ENCODE peak calls at places on chromosome 19, in four cellular contexts. V is right atrium auricular region, Z is WTC11, J is GM10248. W is an unnamed sample.

GRCh38 chr19:33532859-33533455 is 11.4 kb upstream of the PEPD start:
- DNase-seq in V (no peak), Z (peak; percentile 53), J (no peak), W (no peak)

GRCh38 chr19:14661372-14661924 is 13.2 kb downstream of the ADGRE3 start:
- DNase-seq in V (no peak), Z (no peak), J (no peak), W (no peak)

GRCh38 chr19:35657904-35658700 is 8.2 kb upstream of the UPK1A start:
- DNase-seq in V (no peak), Z (no peak), J (no peak), W (no peak)

GRCh38 chr19:55516878-55517620 is 19.9 kb downstream of the SBK2 start:
- DNase-seq in V (peak; percentile 96), Z (peak; percentile 96), J (peak; percentile 100), W (peak; percentile 97)

GRCh38 chr19:48921721-48922500 is 11.6 kb upstream of the DHDH start:
- DNase-seq in V (no peak), Z (no peak), J (no peak), W (no peak)

GRCh38 chr19:4908781-4909171 is 525 bp upstream of the UHRF1 start:
- DNase-seq in V (no peak), Z (no peak), J (no peak), W (no peak)

GRCh38 chr19:5627395-5627904 is 4.6 kb downstream of the SAFB start:
- DNase-seq in V (no peak), Z (peak; percentile 26), J (peak; percentile 66), W (no peak)

GRCh38 chr19:4119763-4120162 is 4.2 kb downstream of the MAP2K2 start:
- DNase-seq in V (no peak), Z (no peak), J (no peak), W (no peak)

GRCh38 chr19:19260842-19261241 is 12.3 kb downstream of the TM6SF2 start:
- DNase-seq in V (no peak), Z (no peak), J (no peak), W (no peak)

GRCh38 chr19:32691952-32692726 is 518 bp downstream of the NUDT19 start:
- DNase-seq in V (no peak), Z (peak; percentile 61), J (peak; percentile 79), W (no peak)

GRCh38 chr19:8302357-8302691 is 5.8 kb downstream of the CD320 start:
- DNase-seq in V (peak; percentile 58), Z (peak; percentile 6), J (no peak), W (peak; percentile 76)

GRCh38 chr19:40906512-40906911 is 24.5 kb upstream of the CYP2A7 start:
- DNase-seq in V (no peak), Z (no peak), J (no peak), W (no peak)

GRCh38 chr19:16628984-16629691 is 1.1 kb upstream of the MED26 start:
- DNase-seq in V (no peak), Z (no peak), J (no peak), W (no peak)

GRCh38 chr19:38452430-38453366 is 19.2 kb downstream of the RYR1 start:
- DNase-seq in V (no peak), Z (peak; percentile 100), J (no peak), W (no peak)

GRCh38 chr19:38142176-38143035 is 81.6 kb downstream of the DPF1 start:
- DNase-seq in V (no peak), Z (peak; percentile 87), J (peak; percentile 65), W (no peak)

GRCh38 chr19:17249887-17250548 is 4.3 kb upstream of the NR2F6 start:
- DNase-seq in V (no peak), Z (no peak), J (no peak), W (no peak)

GRCh38 chr19:3907626-3908265 is 25.1 kb upstream of the NMRK2 start:
- DNase-seq in V (no peak), Z (no peak), J (no peak), W (no peak)

GRCh38 chr19:12954150-12954962 is 2.7 kb downstream of the GADD45GIP1 start:
- DNase-seq in V (no peak), Z (no peak), J (no peak), W (no peak)

GRCh38 chr19:21197589-21198295 is 55.9 kb downstream of the ZNF431 start:
- DNase-seq in V (no peak), Z (no peak), J (no peak), W (no peak)

GRCh38 chr19:12731337-12731736 is 3.1 kb downstream of the TRIR start:
- DNase-seq in V (no peak), Z (no peak), J (no peak), W (no peak)

GRCh38 chr19:8550070-8550469 is 27.2 kb downstream of the MYO1F start:
- DNase-seq in V (no peak), Z (no peak), J (no peak), W (no peak)

GRCh38 chr19:19550454-19550842 is 12.4 kb downstream of the CILP2 start:
- DNase-seq in V (no peak), Z (no peak), J (no peak), W (no peak)

GRCh38 chr19:40223135-40223822 is 3.2 kb downstream of the CCNP start:
- DNase-seq in V (no peak), Z (peak; percentile 93), J (no peak), W (peak; percentile 82)

GRCh38 chr19:52224211-52224610 is 34.4 kb downstream of the PPP2R1A start:
- DNase-seq in V (no peak), Z (no peak), J (no peak), W (peak; percentile 54)

GRCh38 chr19:36579255-36579654 is 6.2 kb upstream of the ZNF529 start:
- DNase-seq in V (no peak), Z (no peak), J (no peak), W (no peak)

GRCh38 chr19:31290926-31291590 is 58.2 kb downstream of the TSHZ3 start:
- DNase-seq in V (no peak), Z (no peak), J (no peak), W (no peak)

GRCh38 chr19:5719274-5719960 is 529 bp downstream of the LONP1 start:
- DNase-seq in V (no peak), Z (no peak), J (no peak), W (no peak)

GRCh38 chr19:11288349-11288748 is 7.6 kb upstream of the TSPAN16 start:
- DNase-seq in V (no peak), Z (no peak), J (no peak), W (no peak)

GRCh38 chr19:10643166-10643967 is 10.8 kb upstream of the ILF3 start:
- DNase-seq in V (no peak), Z (no peak), J (no peak), W (no peak)

GRCh38 chr19:48818234-48818823 is 7.5 kb upstream of the BCAT2 start:
- DNase-seq in V (no peak), Z (no peak), J (no peak), W (no peak)

GRCh38 chr19:44645407-44646048 is 1.8 kb downstream of the PVR start:
- DNase-seq in V (no peak), Z (no peak), J (no peak), W (no peak)

GRCh38 chr19:34979819-34980640 is 16.0 kb upstream of the ZNF792 start:
- DNase-seq in V (no peak), Z (no peak), J (no peak), W (no peak)

GRCh38 chr19:37907735-37908066 is 693 bp downstream of the SIPA1L3 start:
- DNase-seq in V (no peak), Z (no peak), J (no peak), W (no peak)

GRCh38 chr19:21581646-21582045 is 76.2 kb downstream of the ZNF429 start:
- DNase-seq in V (no peak), Z (no peak), J (no peak), W (no peak)

GRCh38 chr19:58374200-58374599 is 6.6 kb downstream of the ZNF837 start:
- DNase-seq in V (no peak), Z (no peak), J (no peak), W (no peak)

GRCh38 chr19:58003153-58003828 is 671 bp upstream of the ZNF606 start:
- DNase-seq in V (no peak), Z (no peak), J (no peak), W (no peak)

GRCh38 chr19:6967962-6968361 is 53.3 kb downstream of the MBD3L2B start:
- DNase-seq in V (no peak), Z (no peak), J (no peak), W (no peak)

GRCh38 chr19:6970021-6970420 is 51.2 kb downstream of the MBD3L2B start:
- DNase-seq in V (no peak), Z (no peak), J (no peak), W (no peak)

GRCh38 chr19:6970478-6970877 is 50.8 kb downstream of the MBD3L2B start:
- DNase-seq in V (no peak), Z (no peak), J (no peak), W (no peak)

GRCh38 chr19:6971366-6971765 is 49.9 kb downstream of the MBD3L2B start:
- DNase-seq in V (no peak), Z (no peak), J (no peak), W (no peak)

DNA sequence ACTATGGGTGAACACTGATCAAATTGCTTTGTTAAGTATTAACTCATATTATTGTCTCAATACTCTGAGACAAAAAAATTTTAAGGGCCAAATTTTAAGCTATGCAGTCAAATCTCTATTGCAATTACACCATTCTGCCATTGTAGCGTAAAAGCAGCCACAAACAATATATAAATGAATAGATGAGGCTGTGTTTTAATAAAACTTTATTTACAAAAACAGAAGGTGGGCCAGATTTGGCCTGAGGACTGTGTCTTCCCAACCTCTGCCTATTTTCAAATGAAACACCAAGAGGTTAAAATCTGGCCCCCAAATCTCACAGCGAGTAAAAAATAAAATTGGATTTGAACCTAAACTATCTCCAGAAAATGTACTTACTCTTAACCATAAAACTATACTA is 51.7 kb downstream of the MBD3L2B start:
- DNase-seq in V (no peak), Z (no peak), J (no peak), W (no peak)
- TF ChIP-seq CTCF in V (no peak), Z (no peak), J (no peak), W (no peak)

GRCh38 chr19:1780272-1780957 is 27.1 kb downstream of the ONECUT3 start:
- DNase-seq in V (no peak), Z (no peak), J (no peak), W (no peak)
- TF ChIP-seq CTCF in V (no peak), Z (no peak), J (no peak), W (no peak)

GRCh38 chr19:46574533-46574932 is 26.6 kb upstream of the CALM3 start:
- DNase-seq in V (no peak), Z (no peak), J (no peak), W (no peak)

GRCh38 chr19:46573679-46574522 is 27.2 kb upstream of the CALM3 start:
- DNase-seq in V (no peak), Z (no peak), J (no peak), W (no peak)

DNA sequence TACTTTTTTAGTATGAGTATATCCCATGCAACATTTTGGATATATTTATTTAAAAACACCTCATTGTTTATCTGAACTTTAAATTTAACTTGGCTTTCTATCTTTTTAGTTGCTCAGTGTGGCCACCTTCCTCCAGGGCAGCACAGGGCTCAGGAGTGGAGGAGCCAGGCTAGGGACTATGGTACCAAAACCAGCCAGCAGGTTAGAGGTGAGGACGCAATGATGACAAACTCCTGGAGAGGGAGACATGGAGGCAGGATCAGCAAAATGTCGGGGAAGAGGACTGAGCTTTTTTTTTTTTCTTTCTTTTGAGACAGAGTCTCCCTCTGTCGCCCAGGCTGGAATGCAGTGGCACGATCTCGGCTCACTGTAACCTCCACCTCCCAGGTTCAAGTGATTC is 29.6 kb upstream of the CALM3 start:
- DNase-seq in V (peak; percentile 28), Z (peak; percentile 61), J (no peak), W (peak; percentile 71)
- TF ChIP-seq CTCF in V (no peak), Z (no peak), J (no peak), W (no peak)

DNA sequence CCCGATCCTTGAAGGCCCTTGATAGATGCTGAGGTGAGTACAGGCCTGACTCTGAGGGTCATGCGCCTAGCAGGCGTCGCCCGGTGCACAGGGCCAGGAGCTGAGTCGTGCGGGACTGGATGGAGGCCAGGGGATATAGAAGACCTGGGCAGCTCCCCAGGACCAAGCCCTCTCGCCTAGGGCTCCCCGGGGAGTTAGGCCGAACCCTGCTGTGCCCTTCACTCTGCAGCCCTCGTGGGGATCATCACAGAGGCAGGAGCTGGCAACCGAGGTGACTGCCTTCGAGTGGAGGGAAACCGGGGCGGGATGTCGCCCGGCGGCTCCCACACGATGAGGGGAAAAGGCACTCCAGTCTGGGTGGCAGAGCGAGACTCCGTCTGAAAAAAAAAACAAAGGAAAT is 11.7 kb downstream of the CSNK1G2 start:
- DNase-seq in V (no peak), Z (no peak), J (no peak), W (no peak)
- TF ChIP-seq CTCF in V (no peak), Z (no peak), J (no peak), W (no peak)

W was measured in osteocyte.